ENCODE peak calls at places on chromosomes 1 and 21, in six cellular contexts. E is NCI-H2029, Q is DMS 273 treated with DMSO at 0.1 percent for 48 hours, J is mucosa of gallbladder, L is neural crest cell, Z is coronary artery. K is an unnamed sample.

GRCh38 chr1:192546596-192547199 is 28.9 kb upstream of the RGS1 start:
- DNase-seq in E (no peak), Q (no peak), J (no peak), L (no peak), Z (no peak), K (no peak)

GRCh38 chr1:228370941-228371740 is 35.5 kb downstream of the TRIM11 start:
- DNase-seq in E (no peak), Q (no peak), J (no peak), L (no peak), Z (no peak), K (no peak)

GRCh38 chr1:36307601-36308330 is 1.6 kb downstream of the SH3D21 start:
- DNase-seq in E (no peak), Q (no peak), J (no peak), L (no peak), Z (no peak), K (no peak)

GRCh38 chr21:30044447-30045064 is 104.8 kb upstream of the GRIK1 start:
- DNase-seq in E (peak), Q (no peak), J (no peak), L (peak), Z (no peak), K (peak)

GRCh38 chr1:105138445-105138821 is 1388.7 kb downstream of the AMY1C start:
- DNase-seq in E (no peak), Q (no peak), J (peak), L (no peak), Z (no peak), K (peak)

GRCh38 chr1:33036051-33036525 is 595 bp downstream of the AK2 start:
- DNase-seq in E (no peak), Q (no peak), J (no peak), L (no peak), Z (no peak), K (no peak)

GRCh38 chr1:203636306-203636705 is 9.7 kb downstream of the ATP2B4 start:
- DNase-seq in E (no peak), Q (no peak), J (no peak), L (no peak), Z (no peak), K (no peak)

GRCh38 chr1:198291036-198291435 is 134.2 kb downstream of the NEK7 start:
- DNase-seq in E (no peak), Q (no peak), J (no peak), L (no peak), Z (no peak), K (no peak)

GRCh38 chr1:228236744-228237143 is 28.9 kb downstream of the OBSCN start:
- DNase-seq in E (peak), Q (no peak), J (no peak), L (peak), Z (no peak), K (no peak)

GRCh38 chr1:159172599-159173291 is 1.3 kb downstream of the CADM3 start:
- DNase-seq in E (no peak), Q (no peak), J (no peak), L (no peak), Z (no peak), K (peak)

GRCh38 chr1:216927111-216927510 is 203.9 kb upstream of the ESRRG start:
- DNase-seq in E (no peak), Q (no peak), J (no peak), L (peak), Z (no peak), K (no peak)

GRCh38 chr21:41758550-41758949 is 8.3 kb downstream of the RIPK4 start:
- DNase-seq in E (no peak), Q (no peak), J (no peak), L (no peak), Z (no peak), K (no peak)

GRCh38 chr21:18373631-18374030 is 30.0 kb downstream of the TMPRSS15 start:
- DNase-seq in E (no peak), Q (no peak), J (no peak), L (no peak), Z (no peak), K (no peak)

GRCh38 chr1:216086678-216087077 is 336.6 kb downstream of the USH2A start:
- DNase-seq in E (no peak), Q (no peak), J (no peak), L (no peak), Z (no peak), K (no peak)

GRCh38 chr1:32991386-32991785 is 26.8 kb upstream of the RNF19B start:
- DNase-seq in E (no peak), Q (no peak), J (no peak), L (no peak), Z (no peak), K (no peak)

GRCh38 chr1:51697160-51697559 is 80.3 kb downstream of the OSBPL9 start:
- DNase-seq in E (no peak), Q (no peak), J (no peak), L (no peak), Z (no peak), K (no peak)

GRCh38 chr1:91707890-91708218 is 178.1 kb downstream of the TGFBR3 start:
- DNase-seq in E (no peak), Q (no peak), J (no peak), L (no peak), Z (no peak), K (no peak)

GRCh38 chr1:226350504-226350865 is 41.5 kb upstream of the LIN9 start:
- DNase-seq in E (no peak), Q (no peak), J (no peak), L (no peak), Z (no peak), K (no peak)

GRCh38 chr1:235093013-235093618 is 35.5 kb downstream of the TOMM20 start:
- DNase-seq in E (no peak), Q (no peak), J (peak), L (peak), Z (no peak), K (peak)

GRCh38 chr1:159866905-159867304 is 4.4 kb upstream of the VSIG8 start:
- DNase-seq in E (no peak), Q (no peak), J (no peak), L (no peak), Z (no peak), K (no peak)

GRCh38 chr1:47367651-47368050 is 34.1 kb downstream of the CMPK1 start:
- DNase-seq in E (no peak), Q (no peak), J (no peak), L (no peak), Z (no peak), K (no peak)

GRCh38 chr1:116154536-116154935 is 43.3 kb downstream of the MAB21L3 start:
- DNase-seq in E (no peak), Q (no peak), J (no peak), L (no peak), Z (no peak), K (no peak)

GRCh38 chr1:187006896-187007295 is 178.1 kb downstream of the PLA2G4A start:
- DNase-seq in E (no peak), Q (no peak), J (no peak), L (no peak), Z (no peak), K (no peak)

GRCh38 chr1:36481771-36482723 is 666 bp downstream of the CSF3R start:
- DNase-seq in E (no peak), Q (no peak), J (no peak), L (no peak), Z (no peak), K (no peak)

GRCh38 chr1:226447932-226448670 is 40.2 kb upstream of the PARP1 start:
- DNase-seq in E (no peak), Q (no peak), J (no peak), L (no peak), Z (no peak), K (no peak)

GRCh38 chr1:1290238-1290731 is 10.0 kb downstream of the SCNN1D start:
- DNase-seq in E (no peak), Q (no peak), J (peak), L (peak), Z (no peak), K (no peak)

GRCh38 chr1:180521474-180522203 is 19.3 kb upstream of the ACBD6 start:
- DNase-seq in E (no peak), Q (no peak), J (no peak), L (no peak), Z (no peak), K (no peak)

GRCh38 chr21:36901575-36901974 is 64.9 kb downstream of the HLCS start:
- DNase-seq in E (no peak), Q (no peak), J (no peak), L (no peak), Z (no peak), K (no peak)

GRCh38 chr1:205571747-205572146 is 60.1 kb downstream of the ELK4 start:
- DNase-seq in E (no peak), Q (no peak), J (no peak), L (no peak), Z (peak), K (no peak)

GRCh38 chr1:151710187-151710586 is 6.4 kb downstream of the CELF3 start:
- DNase-seq in E (peak), Q (peak), J (no peak), L (peak), Z (no peak), K (peak)

GRCh38 chr1:201447911-201448871 is 20.8 kb downstream of the PHLDA3 start:
- DNase-seq in E (no peak), Q (no peak), J (peak), L (peak), Z (peak), K (no peak)

GRCh38 chr1:156241311-156241811 is 623 bp upstream of the BGLAP start:
- DNase-seq in E (no peak), Q (no peak), J (no peak), L (no peak), Z (no peak), K (no peak)

GRCh38 chr1:15062479-15063099 is 91.0 kb upstream of the TMEM51 start:
- DNase-seq in E (no peak), Q (no peak), J (no peak), L (peak), Z (no peak), K (no peak)

GRCh38 chr1:181033128-181033798 is 520 bp upstream of the MR1 start:
- DNase-seq in E (peak), Q (no peak), J (peak), L (no peak), Z (no peak), K (peak)

GRCh38 chr1:41924911-41925310 is 6.2 kb upstream of the HIVEP3 start:
- DNase-seq in E (no peak), Q (no peak), J (no peak), L (no peak), Z (no peak), K (no peak)

GRCh38 chr21:45262041-45262581 is 25.6 kb downstream of the POFUT2 start:
- DNase-seq in E (no peak), Q (no peak), J (no peak), L (no peak), Z (no peak), K (no peak)

GRCh38 chr1:59333626-59334277 is 36.9 kb downstream of the FGGY start:
- DNase-seq in E (no peak), Q (no peak), J (no peak), L (no peak), Z (no peak), K (no peak)

GRCh38 chr1:112542206-112542973 is 33.6 kb downstream of the WNT2B start:
- DNase-seq in E (no peak), Q (no peak), J (no peak), L (no peak), Z (no peak), K (no peak)

GRCh38 chr1:115454835-115455511 is 116.9 kb upstream of the NGF start:
- DNase-seq in E (peak), Q (peak), J (no peak), L (no peak), Z (no peak), K (no peak)

GRCh38 chr1:107514841-107515240 is 374.0 kb downstream of the NTNG1 start:
- DNase-seq in E (no peak), Q (no peak), J (no peak), L (no peak), Z (no peak), K (no peak)

K was measured in NCI-H446 treated with DMSO at 0.1 percent for 48 hours.